ENCODE peak calls at places on chromosomes 16 and 17, in ten cellular contexts. O, Z, L, S, V, T, K, I, Y and R are unnamed samples.

GRCh38 chr17:68324654-68325336 is 33.5 kb downstream of the ARSG start:
- DNase-seq in O (peak), Z (no peak), L (no peak), S (no peak), V (no peak), T (no peak), K (no peak), I (no peak), Y (no peak), R (no peak)

GRCh38 chr16:68718596-68718995 is 18.5 kb upstream of the CDH1 start:
- DNase-seq in O (no peak), Z (no peak), L (no peak), S (no peak), V (no peak), T (no peak), K (no peak), I (no peak), Y (peak), R (no peak)

GRCh38 chr17:8846768-8847211 is 20.7 kb downstream of the PIK3R6 start:
- DNase-seq in O (no peak), Z (no peak), L (peak), S (peak), V (no peak), T (peak), K (no peak), I (peak), Y (peak), R (no peak)

GRCh38 chr17:63622571-63623390 is 564 bp downstream of the MAP3K3 start:
- DNase-seq in O (peak), Z (peak), L (peak), S (peak), V (peak), T (peak), K (peak), I (peak), Y (peak), R (peak)

GRCh38 chr17:57954421-57955182 is 610 bp downstream of the CUEDC1 start:
- DNase-seq in O (peak), Z (peak), L (no peak), S (peak), V (peak), T (peak), K (no peak), I (peak), Y (peak), R (peak)

GRCh38 chr16:85347213-85347591 is 234.9 kb upstream of the CIBAR2 start:
- DNase-seq in O (no peak), Z (peak), L (peak), S (peak), V (no peak), T (no peak), K (no peak), I (peak), Y (no peak), R (no peak)

GRCh38 chr17:57281887-57282653 is 25.7 kb downstream of the MSI2 start:
- DNase-seq in O (no peak), Z (no peak), L (peak), S (no peak), V (no peak), T (no peak), K (no peak), I (no peak), Y (no peak), R (no peak)

GRCh38 chr17:44878627-44879221 is 20.5 kb downstream of the EFTUD2 start:
- DNase-seq in O (no peak), Z (peak), L (peak), S (peak), V (no peak), T (peak), K (no peak), I (peak), Y (peak), R (no peak)

GRCh38 chr17:70947636-70948565 is 778.6 kb downstream of the KCNJ2 start:
- DNase-seq in O (no peak), Z (no peak), L (no peak), S (no peak), V (no peak), T (no peak), K (no peak), I (no peak), Y (no peak), R (no peak)

GRCh38 chr16:75070055-75070841 is 46.3 kb downstream of the LDHD start:
- DNase-seq in O (peak), Z (no peak), L (peak), S (peak), V (no peak), T (no peak), K (no peak), I (no peak), Y (peak), R (no peak)

GRCh38 chr17:28657756-28658155 is 4.0 kb downstream of the SDF2 start:
- DNase-seq in O (no peak), Z (no peak), L (no peak), S (no peak), V (no peak), T (no peak), K (no peak), I (no peak), Y (no peak), R (no peak)

GRCh38 chr17:15395091-15395490 is 53.7 kb upstream of the TEKT3 start:
- DNase-seq in O (no peak), Z (no peak), L (no peak), S (no peak), V (no peak), T (no peak), K (no peak), I (no peak), Y (no peak), R (no peak)

GRCh38 chr16:78748471-78748929 is 649.0 kb downstream of the WWOX start:
- DNase-seq in O (no peak), Z (no peak), L (no peak), S (no peak), V (no peak), T (no peak), K (no peak), I (no peak), Y (no peak), R (no peak)

GRCh38 chr16:47731252-47731651 is 270.1 kb downstream of the PHKB start:
- DNase-seq in O (no peak), Z (no peak), L (no peak), S (no peak), V (no peak), T (peak), K (no peak), I (no peak), Y (peak), R (no peak)

GRCh38 chr16:57252148-57252721 is 7.2 kb downstream of the ARL2BP start:
- DNase-seq in O (no peak), Z (no peak), L (no peak), S (no peak), V (peak), T (no peak), K (no peak), I (no peak), Y (no peak), R (no peak)

DNA sequence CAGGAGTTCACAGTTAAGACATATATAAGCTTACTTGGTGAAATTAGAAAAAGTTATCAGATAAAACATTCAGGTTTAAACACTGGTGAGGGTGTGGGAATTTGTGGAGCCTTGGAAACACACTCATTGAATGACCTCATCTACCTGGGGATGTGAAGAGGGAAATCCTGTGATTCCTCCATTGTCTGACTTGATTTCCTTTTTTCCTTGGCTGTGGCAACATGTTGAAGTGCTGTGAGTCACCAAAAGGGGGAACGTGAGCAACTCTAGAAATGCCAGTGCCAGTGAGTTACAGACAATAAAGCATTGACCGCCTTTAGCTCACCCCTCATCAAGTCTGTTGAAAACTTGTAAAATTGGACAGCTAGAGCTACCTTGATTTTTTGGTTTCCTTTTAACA is 1.8 kb downstream of the HMOX2 start:
- DNase-seq in O (no peak), Z (no peak), L (peak), S (no peak), V (no peak), T (peak), K (no peak), I (peak), Y (peak), R (no peak)
- TF ChIP-seq CTCF in O (no peak), Z (no peak), L (peak), S (no peak), V (no peak), T (peak), K (peak), I (peak), Y (peak), R (no peak)

DNA sequence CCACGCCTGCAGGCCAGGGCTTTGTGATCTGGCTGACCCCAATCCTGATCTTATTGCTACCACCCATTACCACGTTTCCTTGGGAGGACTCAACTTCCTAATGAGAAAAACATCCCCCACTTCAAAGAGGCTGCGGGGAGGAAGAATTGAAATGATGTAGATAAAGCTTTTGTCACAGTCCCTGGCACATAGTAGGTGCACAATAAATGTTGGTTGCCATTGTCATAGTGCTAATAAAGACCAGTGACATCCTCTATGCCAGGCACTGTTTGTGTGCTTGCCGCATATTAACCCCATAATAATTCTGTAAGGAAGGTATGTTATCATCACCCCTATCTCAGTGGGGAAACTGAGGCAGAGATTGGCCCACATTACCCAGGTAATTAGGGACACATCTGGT is 22.4 kb downstream of the WNT3 start:
- DNase-seq in O (no peak), Z (no peak), L (no peak), S (no peak), V (no peak), T (no peak), K (no peak), I (no peak), Y (no peak), R (no peak)
- TF ChIP-seq CTCF in O (no peak), Z (no peak), L (no peak), S (no peak), V (no peak), T (no peak), K (no peak), I (no peak), Y (no peak), R (no peak)

GRCh38 chr17:76382305-76382802 is 2.1 kb upstream of the SPHK1 start:
- DNase-seq in O (peak), Z (peak), L (no peak), S (no peak), V (peak), T (peak), K (peak), I (peak), Y (peak), R (no peak)

GRCh38 chr17:76382803-76383644 is 1.4 kb upstream of the SPHK1 start:
- DNase-seq in O (peak), Z (peak), L (peak), S (peak), V (peak), T (peak), K (peak), I (peak), Y (peak), R (peak)

GRCh38 chr17:76384987-76385891 is 830 bp downstream of the SPHK1 start:
- DNase-seq in O (peak), Z (peak), L (peak), S (peak), V (peak), T (peak), K (no peak), I (peak), Y (peak), R (peak)

GRCh38 chr17:76384222-76384986 is at the start of gene SPHK1:
- DNase-seq in O (peak), Z (peak), L (peak), S (peak), V (peak), T (peak), K (peak), I (peak), Y (peak), R (peak)

GRCh38 chr17:76383645-76384221 is 676 bp upstream of the SPHK1 start:
- DNase-seq in O (peak), Z (peak), L (peak), S (peak), V (peak), T (peak), K (peak), I (peak), Y (peak), R (peak)
- TF ChIP-seq CTCF in O (peak), Z (peak), L (peak), S (no peak), V (no peak), T (peak), K (peak), I (peak), Y (peak), R (no peak)

DNA sequence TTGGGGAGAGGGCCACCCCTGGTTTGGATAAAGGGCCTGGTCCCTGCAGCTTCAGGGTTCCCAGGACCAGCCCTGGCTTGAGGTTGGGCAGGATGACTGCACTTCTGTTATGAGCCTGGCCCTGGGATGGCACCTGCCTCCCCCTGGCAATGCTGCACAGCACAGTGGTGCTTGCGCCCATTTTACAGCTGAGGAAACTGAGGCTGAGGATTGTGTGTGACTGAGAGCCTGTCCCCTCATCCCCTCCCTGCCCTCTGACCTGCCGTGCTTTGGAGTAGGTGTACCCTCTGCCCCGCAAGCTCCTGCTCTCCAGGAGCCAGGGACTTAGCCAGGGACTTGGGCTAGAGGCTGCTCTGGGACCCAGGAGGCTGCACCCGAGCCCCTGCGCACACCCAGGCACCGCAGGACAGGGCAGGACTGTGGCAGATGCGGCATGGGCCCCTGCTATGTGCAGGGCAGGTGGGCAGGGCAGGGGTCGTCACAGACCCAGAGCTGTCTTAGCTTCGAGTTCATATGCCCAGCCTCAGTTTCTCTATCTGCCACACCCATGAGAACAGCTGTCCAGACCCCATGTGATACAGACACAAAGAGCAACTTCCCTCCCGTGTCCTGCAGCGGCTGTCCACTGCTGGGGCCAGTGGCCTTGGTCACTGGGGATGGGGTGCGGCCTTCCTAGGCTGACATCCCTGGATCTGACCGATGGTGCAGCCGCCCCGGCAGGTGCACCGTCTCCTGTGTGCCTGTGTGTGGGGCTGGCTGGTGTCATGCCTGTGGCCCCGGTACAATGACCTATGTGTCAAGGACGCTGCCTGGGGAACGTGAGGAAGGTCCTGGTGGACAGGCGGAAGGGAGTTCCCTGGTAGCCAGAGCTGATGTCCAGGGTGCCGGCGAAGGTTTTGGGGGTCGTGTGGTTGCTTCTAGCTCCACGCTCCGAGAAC is 36.6 kb downstream of the BAHCC1 start:
- DNase-seq in O (no peak), Z (no peak), L (no peak), S (no peak), V (no peak), T (no peak), K (no peak), I (no peak), Y (no peak), R (no peak)
- TF ChIP-seq CTCF in O (no peak), Z (no peak), L (no peak), S (no peak), V (no peak), T (no peak), K (no peak), I (no peak), Y (no peak), R (no peak)

GRCh38 chr16:6076631-6077030 is 979.0 kb upstream of the EEF2KMT start:
- DNase-seq in O (no peak), Z (no peak), L (no peak), S (no peak), V (no peak), T (no peak), K (no peak), I (no peak), Y (no peak), R (no peak)

GRCh38 chr16:6081320-6081976 is 983.9 kb upstream of the EEF2KMT start:
- DNase-seq in O (no peak), Z (peak), L (peak), S (peak), V (no peak), T (no peak), K (peak), I (peak), Y (no peak), R (no peak)
- TF ChIP-seq CTCF in O (peak), Z (peak), L (peak), S (no peak), V (peak), T (peak), K (peak), I (peak), Y (peak), R (no peak)